ENCODE peak calls at places on chromosome 13, in seven cellular contexts. One of them, this sample, is unnamed.

GRCh38 chr13:101611491-101612475 is 159.3 kb downstream of the ITGBL1 start:
- DNase-seq in thoracic aorta: no peak
- DNase-seq in CD8-positive, alpha-beta T cell: no peak
- DNase-seq in left ventricle myocardium inferior: no peak
- DNase-seq in tibial artery: no peak
- DNase-seq in CD8-positive, alpha-beta memory T cell: no peak
- DNase-seq in GM23338: no peak
- DNase-seq in this sample: no peak

GRCh38 chr13:108214511-108215383 is 589 bp downstream of the LIG4 start:
- DNase-seq in thoracic aorta: no peak
- DNase-seq in CD8-positive, alpha-beta T cell: no peak
- DNase-seq in left ventricle myocardium inferior: no peak
- DNase-seq in tibial artery: no peak
- DNase-seq in CD8-positive, alpha-beta memory T cell: no peak
- DNase-seq in GM23338: peak; percentile 60
- DNase-seq in this sample: no peak

GRCh38 chr13:98480915-98481510 is 95.9 kb downstream of the STK24 start:
- DNase-seq in thoracic aorta: no peak
- DNase-seq in CD8-positive, alpha-beta T cell: no peak
- DNase-seq in left ventricle myocardium inferior: peak; percentile 60
- DNase-seq in tibial artery: no peak
- DNase-seq in CD8-positive, alpha-beta memory T cell: no peak
- DNase-seq in GM23338: no peak
- DNase-seq in this sample: no peak

GRCh38 chr13:61414686-61415664 is 674 bp downstream of the PCDH20 start:
- DNase-seq in thoracic aorta: no peak
- DNase-seq in CD8-positive, alpha-beta T cell: no peak
- DNase-seq in left ventricle myocardium inferior: peak; percentile 28
- DNase-seq in tibial artery: no peak
- DNase-seq in CD8-positive, alpha-beta memory T cell: no peak
- DNase-seq in GM23338: peak; percentile 93
- DNase-seq in this sample: no peak

GRCh38 chr13:39144941-39145533 is 106.8 kb downstream of the NHLRC3 start:
- DNase-seq in thoracic aorta: no peak
- DNase-seq in CD8-positive, alpha-beta T cell: no peak
- DNase-seq in left ventricle myocardium inferior: peak; percentile 40
- DNase-seq in tibial artery: peak; percentile 60
- DNase-seq in CD8-positive, alpha-beta memory T cell: no peak
- DNase-seq in GM23338: peak; percentile 80
- DNase-seq in this sample: peak; percentile 29

GRCh38 chr13:101417043-101417406 is 717 bp upstream of the NALCN start:
- DNase-seq in thoracic aorta: no peak
- DNase-seq in CD8-positive, alpha-beta T cell: no peak
- DNase-seq in left ventricle myocardium inferior: no peak
- DNase-seq in tibial artery: no peak
- DNase-seq in CD8-positive, alpha-beta memory T cell: no peak
- DNase-seq in GM23338: no peak
- DNase-seq in this sample: no peak

GRCh38 chr13:45055902-45056648 is 64.2 kb upstream of the GTF2F2 start:
- DNase-seq in thoracic aorta: no peak
- DNase-seq in CD8-positive, alpha-beta T cell: no peak
- DNase-seq in left ventricle myocardium inferior: no peak
- DNase-seq in tibial artery: no peak
- DNase-seq in CD8-positive, alpha-beta memory T cell: no peak
- DNase-seq in GM23338: no peak
- DNase-seq in this sample: peak; percentile 4

GRCh38 chr13:20431687-20432384 is 93.8 kb downstream of the CRYL1 start:
- DNase-seq in thoracic aorta: no peak
- DNase-seq in CD8-positive, alpha-beta T cell: no peak
- DNase-seq in left ventricle myocardium inferior: no peak
- DNase-seq in tibial artery: no peak
- DNase-seq in CD8-positive, alpha-beta memory T cell: no peak
- DNase-seq in GM23338: no peak
- DNase-seq in this sample: no peak

GRCh38 chr13:99353836-99354235 is 46.6 kb upstream of the GPR183 start:
- DNase-seq in thoracic aorta: no peak
- DNase-seq in CD8-positive, alpha-beta T cell: no peak
- DNase-seq in left ventricle myocardium inferior: no peak
- DNase-seq in tibial artery: no peak
- DNase-seq in CD8-positive, alpha-beta memory T cell: no peak
- DNase-seq in GM23338: no peak
- DNase-seq in this sample: peak; percentile 90

GRCh38 chr13:84137292-84137691 is 255.0 kb upstream of the SLITRK1 start:
- DNase-seq in thoracic aorta: no peak
- DNase-seq in CD8-positive, alpha-beta T cell: peak; percentile 61
- DNase-seq in left ventricle myocardium inferior: no peak
- DNase-seq in tibial artery: no peak
- DNase-seq in CD8-positive, alpha-beta memory T cell: peak; percentile 74
- DNase-seq in GM23338: no peak
- DNase-seq in this sample: no peak

GRCh38 chr13:33262997-33263396 is 22.6 kb downstream of the STARD13 start:
- DNase-seq in thoracic aorta: no peak
- DNase-seq in CD8-positive, alpha-beta T cell: no peak
- DNase-seq in left ventricle myocardium inferior: no peak
- DNase-seq in tibial artery: no peak
- DNase-seq in CD8-positive, alpha-beta memory T cell: no peak
- DNase-seq in GM23338: no peak
- DNase-seq in this sample: no peak

GRCh38 chr13:66803759-66804456 is 426.2 kb downstream of the PCDH9 start:
- DNase-seq in thoracic aorta: no peak
- DNase-seq in CD8-positive, alpha-beta T cell: no peak
- DNase-seq in left ventricle myocardium inferior: no peak
- DNase-seq in tibial artery: no peak
- DNase-seq in CD8-positive, alpha-beta memory T cell: no peak
- DNase-seq in GM23338: no peak
- DNase-seq in this sample: no peak

GRCh38 chr13:71998223-71998622 is 131.2 kb upstream of the DACH1 start:
- DNase-seq in thoracic aorta: no peak
- DNase-seq in CD8-positive, alpha-beta T cell: no peak
- DNase-seq in left ventricle myocardium inferior: no peak
- DNase-seq in tibial artery: no peak
- DNase-seq in CD8-positive, alpha-beta memory T cell: no peak
- DNase-seq in GM23338: no peak
- DNase-seq in this sample: no peak

GRCh38 chr13:24280722-24281121 is 28.7 kb upstream of the C1QTNF9 start:
- DNase-seq in thoracic aorta: no peak
- DNase-seq in CD8-positive, alpha-beta T cell: no peak
- DNase-seq in left ventricle myocardium inferior: no peak
- DNase-seq in tibial artery: no peak
- DNase-seq in CD8-positive, alpha-beta memory T cell: no peak
- DNase-seq in GM23338: no peak
- DNase-seq in this sample: no peak

GRCh38 chr13:29527511-29527910 is 68.0 kb downstream of the SLC7A1 start:
- DNase-seq in thoracic aorta: no peak
- DNase-seq in CD8-positive, alpha-beta T cell: no peak
- DNase-seq in left ventricle myocardium inferior: no peak
- DNase-seq in tibial artery: no peak
- DNase-seq in CD8-positive, alpha-beta memory T cell: no peak
- DNase-seq in GM23338: no peak
- DNase-seq in this sample: no peak

GRCh38 chr13:29527916-29528315 is 67.6 kb downstream of the SLC7A1 start:
- DNase-seq in thoracic aorta: no peak
- DNase-seq in CD8-positive, alpha-beta T cell: no peak
- DNase-seq in left ventricle myocardium inferior: no peak
- DNase-seq in tibial artery: no peak
- DNase-seq in CD8-positive, alpha-beta memory T cell: no peak
- DNase-seq in GM23338: no peak
- DNase-seq in this sample: no peak

GRCh38 chr13:29526741-29527140 is 68.7 kb downstream of the SLC7A1 start:
- DNase-seq in thoracic aorta: no peak
- DNase-seq in CD8-positive, alpha-beta T cell: no peak
- DNase-seq in left ventricle myocardium inferior: no peak
- DNase-seq in tibial artery: no peak
- DNase-seq in CD8-positive, alpha-beta memory T cell: no peak
- DNase-seq in GM23338: no peak
- DNase-seq in this sample: no peak

GRCh38 chr13:29532136-29532535 is 63.4 kb downstream of the SLC7A1 start:
- DNase-seq in thoracic aorta: no peak
- DNase-seq in CD8-positive, alpha-beta T cell: no peak
- DNase-seq in left ventricle myocardium inferior: no peak
- DNase-seq in tibial artery: no peak
- DNase-seq in CD8-positive, alpha-beta memory T cell: no peak
- DNase-seq in GM23338: no peak
- DNase-seq in this sample: no peak

GRCh38 chr13:29529755-29530154 is 65.7 kb downstream of the SLC7A1 start:
- DNase-seq in thoracic aorta: no peak
- DNase-seq in CD8-positive, alpha-beta T cell: no peak
- DNase-seq in left ventricle myocardium inferior: no peak
- DNase-seq in tibial artery: no peak
- DNase-seq in CD8-positive, alpha-beta memory T cell: no peak
- DNase-seq in GM23338: no peak
- DNase-seq in this sample: no peak
- H3K27ac ChIP-seq in thoracic aorta: no peak overlapping the region
- H3K27ac ChIP-seq in CD8-positive, alpha-beta T cell: peak overlapping the region; percentile 13
- H3K27ac ChIP-seq in left ventricle myocardium inferior: no peak overlapping the region
- H3K27ac ChIP-seq in tibial artery: no peak overlapping the region
- H3K27ac ChIP-seq in CD8-positive, alpha-beta memory T cell: no peak overlapping the region
- H3K27ac ChIP-seq in GM23338: no peak overlapping the region
- H3K27ac ChIP-seq in this sample: no peak overlapping the region

GRCh38 chr13:110557610-110558305 is 3.8 kb downstream of the RAB20 start:
- DNase-seq in thoracic aorta: no peak
- DNase-seq in CD8-positive, alpha-beta T cell: no peak
- DNase-seq in left ventricle myocardium inferior: no peak
- DNase-seq in tibial artery: no peak
- DNase-seq in CD8-positive, alpha-beta memory T cell: no peak
- DNase-seq in GM23338: no peak
- DNase-seq in this sample: no peak
- H3K27ac ChIP-seq in thoracic aorta: no peak overlapping the region
- H3K27ac ChIP-seq in CD8-positive, alpha-beta T cell: no peak overlapping the region
- H3K27ac ChIP-seq in left ventricle myocardium inferior: no peak overlapping the region
- H3K27ac ChIP-seq in tibial artery: peak overlapping the region; percentile 62
- H3K27ac ChIP-seq in CD8-positive, alpha-beta memory T cell: no peak overlapping the region
- H3K27ac ChIP-seq in GM23338: no peak overlapping the region
- H3K27ac ChIP-seq in this sample: no peak overlapping the region

GRCh38 chr13:111298214-111298975 is 22.0 kb upstream of the TEX29 start:
- DNase-seq in thoracic aorta: no peak
- DNase-seq in CD8-positive, alpha-beta T cell: no peak
- DNase-seq in left ventricle myocardium inferior: no peak
- DNase-seq in tibial artery: no peak
- DNase-seq in CD8-positive, alpha-beta memory T cell: no peak
- DNase-seq in GM23338: no peak
- DNase-seq in this sample: peak; percentile 48

GRCh38 chr13:111304041-111304544 is 16.3 kb upstream of the TEX29 start:
- DNase-seq in thoracic aorta: no peak
- DNase-seq in CD8-positive, alpha-beta T cell: no peak
- DNase-seq in left ventricle myocardium inferior: no peak
- DNase-seq in tibial artery: no peak
- DNase-seq in CD8-positive, alpha-beta memory T cell: no peak
- DNase-seq in GM23338: no peak
- DNase-seq in this sample: no peak

GRCh38 chr13:111302045-111302722 is 18.3 kb upstream of the TEX29 start:
- DNase-seq in thoracic aorta: no peak
- DNase-seq in CD8-positive, alpha-beta T cell: no peak
- DNase-seq in left ventricle myocardium inferior: no peak
- DNase-seq in tibial artery: no peak
- DNase-seq in CD8-positive, alpha-beta memory T cell: no peak
- DNase-seq in GM23338: no peak
- DNase-seq in this sample: no peak

GRCh38 chr13:111304603-111305289 is 15.7 kb upstream of the TEX29 start:
- DNase-seq in thoracic aorta: no peak
- DNase-seq in CD8-positive, alpha-beta T cell: no peak
- DNase-seq in left ventricle myocardium inferior: no peak
- DNase-seq in tibial artery: no peak
- DNase-seq in CD8-positive, alpha-beta memory T cell: no peak
- DNase-seq in GM23338: no peak
- DNase-seq in this sample: no peak

DNA sequence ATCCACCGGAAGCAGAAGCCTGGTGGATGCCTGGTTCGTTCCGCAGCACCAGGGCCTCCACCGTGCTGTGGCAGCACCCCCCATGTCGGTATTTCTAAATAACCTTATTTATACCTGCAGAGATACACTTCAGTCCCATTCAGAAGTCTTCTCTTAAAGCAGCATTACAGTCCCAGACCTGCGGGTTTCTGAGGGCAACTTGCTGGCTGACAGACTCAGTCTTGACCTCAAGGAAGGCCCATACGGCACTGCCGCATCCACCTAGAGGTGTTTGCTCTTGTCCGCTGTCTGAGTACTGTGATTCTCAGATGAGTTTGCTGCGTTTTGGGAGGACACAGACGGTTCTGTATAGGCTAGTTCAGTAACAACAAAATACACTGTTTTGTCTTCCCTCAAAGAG is 16.9 kb upstream of the TEX29 start:
- DNase-seq in thoracic aorta: no peak
- DNase-seq in CD8-positive, alpha-beta T cell: no peak
- DNase-seq in left ventricle myocardium inferior: no peak
- DNase-seq in tibial artery: no peak
- DNase-seq in CD8-positive, alpha-beta memory T cell: no peak
- DNase-seq in GM23338: no peak
- DNase-seq in this sample: no peak
- H3K27ac ChIP-seq in thoracic aorta: no peak overlapping the region
- H3K27ac ChIP-seq in CD8-positive, alpha-beta T cell: no peak overlapping the region
- H3K27ac ChIP-seq in left ventricle myocardium inferior: no peak overlapping the region
- H3K27ac ChIP-seq in tibial artery: no peak overlapping the region
- H3K27ac ChIP-seq in CD8-positive, alpha-beta memory T cell: no peak overlapping the region
- H3K27ac ChIP-seq in GM23338: no peak overlapping the region
- H3K27ac ChIP-seq in this sample: no peak overlapping the region

GRCh38 chr13:109755551-109755950 is 30.8 kb downstream of the IRS2 start:
- DNase-seq in thoracic aorta: no peak
- DNase-seq in CD8-positive, alpha-beta T cell: no peak
- DNase-seq in left ventricle myocardium inferior: no peak
- DNase-seq in tibial artery: no peak
- DNase-seq in CD8-positive, alpha-beta memory T cell: no peak
- DNase-seq in GM23338: no peak
- DNase-seq in this sample: peak; percentile 75

GRCh38 chr13:109755997-109756396 is 30.4 kb downstream of the IRS2 start:
- DNase-seq in thoracic aorta: no peak
- DNase-seq in CD8-positive, alpha-beta T cell: no peak
- DNase-seq in left ventricle myocardium inferior: no peak
- DNase-seq in tibial artery: no peak
- DNase-seq in CD8-positive, alpha-beta memory T cell: no peak
- DNase-seq in GM23338: no peak
- DNase-seq in this sample: no peak

GRCh38 chr13:109758937-109759480 is 27.4 kb downstream of the IRS2 start:
- DNase-seq in thoracic aorta: no peak
- DNase-seq in CD8-positive, alpha-beta T cell: no peak
- DNase-seq in left ventricle myocardium inferior: no peak
- DNase-seq in tibial artery: no peak
- DNase-seq in CD8-positive, alpha-beta memory T cell: no peak
- DNase-seq in GM23338: no peak
- DNase-seq in this sample: peak; percentile 72

GRCh38 chr13:109759609-109760008 is 26.8 kb downstream of the IRS2 start:
- DNase-seq in thoracic aorta: no peak
- DNase-seq in CD8-positive, alpha-beta T cell: no peak
- DNase-seq in left ventricle myocardium inferior: no peak
- DNase-seq in tibial artery: no peak
- DNase-seq in CD8-positive, alpha-beta memory T cell: no peak
- DNase-seq in GM23338: no peak
- DNase-seq in this sample: no peak

GRCh38 chr13:109756778-109757177 is 29.6 kb downstream of the IRS2 start:
- DNase-seq in thoracic aorta: no peak
- DNase-seq in CD8-positive, alpha-beta T cell: no peak
- DNase-seq in left ventricle myocardium inferior: no peak
- DNase-seq in tibial artery: no peak
- DNase-seq in CD8-positive, alpha-beta memory T cell: no peak
- DNase-seq in GM23338: no peak
- DNase-seq in this sample: no peak
- H3K27ac ChIP-seq in thoracic aorta: no peak overlapping the region
- H3K27ac ChIP-seq in CD8-positive, alpha-beta T cell: no peak overlapping the region
- H3K27ac ChIP-seq in left ventricle myocardium inferior: peak overlapping the region; percentile 69
- H3K27ac ChIP-seq in tibial artery: no peak overlapping the region
- H3K27ac ChIP-seq in CD8-positive, alpha-beta memory T cell: no peak overlapping the region
- H3K27ac ChIP-seq in GM23338: no peak overlapping the region
- H3K27ac ChIP-seq in this sample: no peak overlapping the region

This sample was measured in SJSA1.